ENCODE peak calls at places on chromosomes 4 and X, in ten cellular contexts. K is AG20443; O is T-helper 2 cell; J is GM10248; M is effector memory CD4-positive, alpha-beta T cell; C is HTR-8/SVneo; G is breast epithelium; T is heart left ventricle; Y is OCI-M1; E is activated CD4-positive, alpha-beta T cell treated with anti-CD3 and anti-CD28 coated beads for 24 hours. D is an unnamed sample.

GRCh38 chrX:118571829-118572228 is 76.2 kb downstream of the DOCK11 start:
- DNase-seq in G (no peak), K (no peak), E (no peak), J (no peak), T (no peak), Y (no peak), O (no peak), C (no peak), M (no peak), D (no peak)

GRCh38 chrX:47877327-47877726 is 40.6 kb downstream of the ZNF81 start:
- DNase-seq in Y (no peak), O (no peak), E (no peak), M (no peak), T (no peak), J (no peak), K (peak), C (no peak), G (no peak), D (no peak)

GRCh38 chrX:119479845-119480244 is 11.6 kb downstream of the SLC25A5 start:
- DNase-seq in G (no peak), M (no peak), Y (no peak), T (no peak), J (no peak), E (no peak), K (no peak), C (no peak), O (no peak), D (no peak)

GRCh38 chr4:139689093-139689722 is 23.6 kb downstream of the MGST2 start:
- DNase-seq in T (no peak), O (no peak), K (no peak), E (no peak), M (no peak), J (no peak), C (no peak), G (no peak), Y (no peak), D (no peak)

GRCh38 chr4:123390846-123391456 is 5.6 kb upstream of the SPRY1 start:
- DNase-seq in T (no peak), C (no peak), Y (peak), O (no peak), G (no peak), J (no peak), E (no peak), K (no peak), M (no peak), D (no peak)

GRCh38 chr4:94395541-94395940 is 52.9 kb upstream of the HPGDS start:
- DNase-seq in C (no peak), T (no peak), E (no peak), M (no peak), Y (no peak), J (no peak), O (no peak), K (no peak), G (no peak), D (no peak)

GRCh38 chr4:112896326-112896892 is 153.0 kb upstream of the ANK2 start:
- DNase-seq in G (no peak), M (no peak), O (no peak), J (no peak), Y (no peak), T (no peak), C (no peak), K (no peak), E (no peak), D (no peak)

GRCh38 chr4:152454398-152455011 is 81.4 kb downstream of the FBXW7 start:
- DNase-seq in T (no peak), Y (peak), O (no peak), M (no peak), J (peak), E (no peak), C (peak), K (peak), G (no peak), D (peak)

GRCh38 chr4:74659576-74660411 is 134.5 kb downstream of the BTC start:
- DNase-seq in O (no peak), M (no peak), K (peak), G (peak), Y (peak), E (no peak), T (no peak), J (no peak), C (peak), D (peak)

GRCh38 chrX:39174761-39175417 is 373.6 kb downstream of the MID1IP1 start:
- DNase-seq in G (no peak), C (no peak), O (no peak), E (no peak), J (no peak), Y (peak), T (no peak), M (peak), K (peak), D (no peak)

GRCh38 chr4:577499-578450 is 1.7 kb upstream of the TMEM271 start:
- DNase-seq in O (no peak), J (no peak), G (no peak), K (peak), T (no peak), C (peak), Y (no peak), M (no peak), E (no peak), D (no peak)

GRCh38 chr4:87931932-87932331 is 43.6 kb upstream of the SPP1 start:
- DNase-seq in T (no peak), Y (no peak), C (no peak), G (no peak), M (no peak), K (no peak), O (no peak), E (no peak), J (no peak), D (no peak)

GRCh38 chrX:128891554-128891953 is 631.7 kb downstream of the SMARCA1 start:
- DNase-seq in K (no peak), C (no peak), G (no peak), M (no peak), T (no peak), Y (peak), E (no peak), O (no peak), J (no peak), D (no peak)

GRCh38 chr4:187565416-187565815 is 430.2 kb upstream of the ZFP42 start:
- DNase-seq in G (no peak), E (no peak), C (no peak), J (no peak), T (no peak), M (no peak), O (no peak), Y (no peak), K (no peak), D (no peak)

GRCh38 chr4:8181844-8182243 is 17.2 kb upstream of the SH3TC1 start:
- DNase-seq in J (no peak), C (no peak), K (no peak), Y (no peak), E (no peak), G (no peak), M (no peak), T (no peak), O (no peak), D (no peak)

GRCh38 chr4:176709417-176709816 is 83.3 kb downstream of the VEGFC start:
- DNase-seq in K (no peak), Y (no peak), J (no peak), C (no peak), T (no peak), M (no peak), O (no peak), E (no peak), G (no peak), D (no peak)

GRCh38 chr4:6109842-6110560 is 90.3 kb downstream of the JAKMIP1 start:
- DNase-seq in K (no peak), G (no peak), O (no peak), M (no peak), E (no peak), Y (no peak), J (no peak), T (no peak), C (no peak), D (no peak)

GRCh38 chr4:163558539-163559044 is 64.1 kb downstream of the TMA16 start:
- DNase-seq in E (no peak), Y (peak), G (no peak), K (no peak), J (no peak), O (no peak), T (no peak), C (no peak), M (peak), D (no peak)

GRCh38 chr4:130632731-130633604 is 1537.0 kb downstream of the C4orf33 start:
- DNase-seq in M (no peak), T (no peak), C (no peak), G (no peak), K (no peak), O (no peak), Y (peak), E (no peak), J (no peak), D (no peak)

GRCh38 chr4:4549534-4549933 is 7.7 kb upstream of the STX18 start:
- DNase-seq in T (no peak), E (no peak), G (no peak), K (no peak), C (no peak), J (no peak), Y (no peak), O (no peak), M (no peak), D (no peak)

GRCh38 chr4:151574968-151575367 is 166.0 kb downstream of the FHIP1A start:
- DNase-seq in G (no peak), Y (no peak), T (no peak), J (no peak), O (no peak), E (no peak), K (no peak), C (no peak), M (no peak), D (no peak)

GRCh38 chrX:39739585-39739984 is 358.2 kb downstream of the BCOR start:
- DNase-seq in G (no peak), E (no peak), M (no peak), Y (no peak), K (no peak), O (no peak), C (no peak), T (no peak), J (no peak), D (no peak)

GRCh38 chrX:129493643-129494042 is 29.6 kb downstream of the SMARCA1 start:
- DNase-seq in O (no peak), C (no peak), T (no peak), E (no peak), J (no peak), K (peak), Y (no peak), M (no peak), G (no peak), D (peak)

GRCh38 chrX:30275498-30275897 is 28.6 kb downstream of the MAGEB1 start:
- DNase-seq in Y (peak), M (no peak), J (no peak), C (no peak), G (no peak), T (no peak), E (no peak), K (peak), O (no peak), D (no peak)

GRCh38 chr4:111013846-111014245 is 391.0 kb upstream of the PITX2 start:
- DNase-seq in Y (no peak), J (no peak), G (no peak), T (no peak), E (no peak), M (no peak), K (no peak), C (no peak), O (no peak), D (no peak)

GRCh38 chr4:109378511-109378910 is 55.1 kb upstream of the SEC24B start:
- DNase-seq in G (no peak), O (no peak), M (no peak), Y (no peak), J (no peak), T (no peak), K (no peak), E (no peak), C (no peak), D (no peak)

GRCh38 chrX:44842555-44843317 is 1.1 kb upstream of the DUSP21 start:
- DNase-seq in O (no peak), J (no peak), Y (no peak), T (no peak), G (no peak), E (no peak), M (no peak), K (no peak), C (no peak), D (no peak)

GRCh38 chr4:16123356-16124084 is 39.7 kb upstream of the PROM1 start:
- DNase-seq in C (no peak), T (no peak), E (no peak), G (peak), K (no peak), M (no peak), J (no peak), O (no peak), Y (no peak), D (no peak)

GRCh38 chr4:1641671-1642070 is 42.4 kb downstream of the FAM53A start:
- DNase-seq in Y (no peak), T (no peak), G (no peak), K (no peak), C (no peak), J (no peak), E (no peak), O (no peak), M (no peak), D (no peak)

GRCh38 chr4:107863416-107863815 is 38.7 kb downstream of the SGMS2 start:
- DNase-seq in Y (no peak), C (no peak), G (no peak), O (no peak), T (no peak), M (no peak), K (no peak), E (no peak), J (no peak), D (no peak)

GRCh38 chrX:136168929-136169735 is 21.8 kb downstream of the FHL1 start:
- DNase-seq in Y (no peak), J (no peak), C (no peak), O (no peak), M (no peak), G (no peak), T (peak), E (no peak), K (peak), D (peak)

GRCh38 chr4:132737344-132737743 is 411.8 kb upstream of the PCDH10 start:
- DNase-seq in C (no peak), Y (no peak), O (no peak), J (no peak), M (no peak), G (no peak), E (no peak), K (no peak), T (no peak), D (no peak)

GRCh38 chrX:14352511-14352910 is 176.8 kb upstream of the GLRA2 start:
- DNase-seq in M (no peak), J (no peak), G (no peak), Y (no peak), E (no peak), C (no peak), K (peak), T (no peak), O (no peak), D (peak)

GRCh38 chr4:103786014-103786413 is 66.2 kb upstream of the TACR3 start:
- DNase-seq in E (no peak), G (no peak), J (peak), K (peak), T (no peak), O (no peak), M (no peak), Y (peak), C (peak), D (no peak)

GRCh38 chr4:3676907-3677495 is 89.2 kb upstream of the ADRA2C start:
- DNase-seq in T (no peak), M (no peak), O (no peak), K (no peak), Y (no peak), J (no peak), E (no peak), G (no peak), C (no peak), D (no peak)

GRCh38 chr4:33780952-33781655 is 2463.2 kb downstream of the ARAP2 start:
- DNase-seq in O (no peak), Y (no peak), J (no peak), K (peak), T (no peak), E (no peak), G (no peak), M (no peak), C (peak), D (no peak)